ENCODE peak calls at places on chromosome 7, in six cellular contexts. One of them, this sample, is unnamed.

GRCh38 chr7:12493866-12494265 is 76.7 kb upstream of the SCIN start:
- DNase-seq in sigmoid colon: no peak
- DNase-seq in gastrocnemius medialis: no peak
- DNase-seq in stimulated activated CD4-positive, alpha-beta T cell treated with anti-CD3 and anti-CD28 coated beads, Interleukin-4, amount 100 ng/mL, for 1 hour: no peak
- DNase-seq in CD8-positive, alpha-beta T cell: no peak
- DNase-seq in NCI-H345: no peak
- DNase-seq in this sample: no peak

GRCh38 chr7:155799514-155799913 is 12.7 kb downstream of the SHH start:
- DNase-seq in sigmoid colon: no peak
- DNase-seq in gastrocnemius medialis: no peak
- DNase-seq in stimulated activated CD4-positive, alpha-beta T cell treated with anti-CD3 and anti-CD28 coated beads, Interleukin-4, amount 100 ng/mL, for 1 hour: no peak
- DNase-seq in CD8-positive, alpha-beta T cell: no peak
- DNase-seq in NCI-H345: no peak
- DNase-seq in this sample: peak; percentile 76

GRCh38 chr7:84582747-84583146 is 388.2 kb upstream of the SEMA3A start:
- DNase-seq in sigmoid colon: no peak
- DNase-seq in gastrocnemius medialis: no peak
- DNase-seq in stimulated activated CD4-positive, alpha-beta T cell treated with anti-CD3 and anti-CD28 coated beads, Interleukin-4, amount 100 ng/mL, for 1 hour: no peak
- DNase-seq in CD8-positive, alpha-beta T cell: no peak
- DNase-seq in NCI-H345: no peak
- DNase-seq in this sample: no peak

GRCh38 chr7:108535257-108535656 is 9.3 kb upstream of the PNPLA8 start:
- DNase-seq in sigmoid colon: no peak
- DNase-seq in gastrocnemius medialis: no peak
- DNase-seq in stimulated activated CD4-positive, alpha-beta T cell treated with anti-CD3 and anti-CD28 coated beads, Interleukin-4, amount 100 ng/mL, for 1 hour: no peak
- DNase-seq in CD8-positive, alpha-beta T cell: no peak
- DNase-seq in NCI-H345: no peak
- DNase-seq in this sample: no peak

GRCh38 chr7:134364619-134365037 is 47.9 kb upstream of the SLC35B4 start:
- DNase-seq in sigmoid colon: no peak
- DNase-seq in gastrocnemius medialis: no peak
- DNase-seq in stimulated activated CD4-positive, alpha-beta T cell treated with anti-CD3 and anti-CD28 coated beads, Interleukin-4, amount 100 ng/mL, for 1 hour: no peak
- DNase-seq in CD8-positive, alpha-beta T cell: no peak
- DNase-seq in NCI-H345: no peak
- DNase-seq in this sample: no peak

GRCh38 chr7:90958669-90959068 is 305.6 kb upstream of the FZD1 start:
- DNase-seq in sigmoid colon: no peak
- DNase-seq in gastrocnemius medialis: no peak
- DNase-seq in stimulated activated CD4-positive, alpha-beta T cell treated with anti-CD3 and anti-CD28 coated beads, Interleukin-4, amount 100 ng/mL, for 1 hour: no peak
- DNase-seq in CD8-positive, alpha-beta T cell: no peak
- DNase-seq in NCI-H345: peak; percentile 43
- DNase-seq in this sample: no peak

GRCh38 chr7:22255834-22256233 is 101.1 kb downstream of the RAPGEF5 start:
- DNase-seq in sigmoid colon: no peak
- DNase-seq in gastrocnemius medialis: no peak
- DNase-seq in stimulated activated CD4-positive, alpha-beta T cell treated with anti-CD3 and anti-CD28 coated beads, Interleukin-4, amount 100 ng/mL, for 1 hour: no peak
- DNase-seq in CD8-positive, alpha-beta T cell: no peak
- DNase-seq in NCI-H345: no peak
- DNase-seq in this sample: no peak

GRCh38 chr7:17524746-17525145 is 226.3 kb downstream of the AHR start:
- DNase-seq in sigmoid colon: no peak
- DNase-seq in gastrocnemius medialis: no peak
- DNase-seq in stimulated activated CD4-positive, alpha-beta T cell treated with anti-CD3 and anti-CD28 coated beads, Interleukin-4, amount 100 ng/mL, for 1 hour: no peak
- DNase-seq in CD8-positive, alpha-beta T cell: no peak
- DNase-seq in NCI-H345: no peak
- DNase-seq in this sample: no peak

GRCh38 chr7:154832557-154833138 is 170.3 kb downstream of the PAXIP1 start:
- DNase-seq in sigmoid colon: no peak
- DNase-seq in gastrocnemius medialis: no peak
- DNase-seq in stimulated activated CD4-positive, alpha-beta T cell treated with anti-CD3 and anti-CD28 coated beads, Interleukin-4, amount 100 ng/mL, for 1 hour: no peak
- DNase-seq in CD8-positive, alpha-beta T cell: no peak
- DNase-seq in NCI-H345: peak; percentile 38
- DNase-seq in this sample: no peak

This sample was measured in posterior vena cava.